ENCODE peak calls at places on chromosomes 7 and 10, in six cellular contexts. Z is psoas muscle, O is body of pancreas, N is transverse colon, C is H1, D is left ventricle myocardium inferior. B is an unnamed sample.
A peak's percentile ranks its signal among the peaks of the same experiment; 100 is the strongest.

GRCh38 chr7:5647816-5648215 is 133.6 kb downstream of the RNF216 start:
- DNase-seq in Z (no peak), O (no peak), N (no peak), C (no peak), D (no peak), B (no peak)

GRCh38 chr7:143384148-143384547 is 3.0 kb downstream of the ZYX start:
- DNase-seq in Z (no peak), O (no peak), N (no peak), C (no peak), D (no peak), B (no peak)

GRCh38 chr7:106757846-106758245 is 96.9 kb upstream of the CCDC71L start:
- DNase-seq in Z (peak; percentile 57), O (no peak), N (peak; percentile 38), C (no peak), D (peak; percentile 27), B (no peak)

GRCh38 chr7:41374150-41374848 is 328.6 kb downstream of the INHBA start:
- DNase-seq in Z (no peak), O (no peak), N (no peak), C (no peak), D (no peak), B (no peak)

GRCh38 chr10:25678220-25678619 is 255.8 kb upstream of the MYO3A start:
- DNase-seq in Z (no peak), O (no peak), N (no peak), C (no peak), D (no peak), B (no peak)

GRCh38 chr10:103711351-103711994 is 143.9 kb downstream of the SH3PXD2A start:
- DNase-seq in Z (peak; percentile 26), O (no peak), N (no peak), C (no peak), D (no peak), B (no peak)

GRCh38 chr7:1505731-1506550 is 1.8 kb upstream of the INTS1 start:
- DNase-seq in Z (no peak), O (peak; percentile 51), N (no peak), C (no peak), D (no peak), B (no peak)

GRCh38 chr7:64541438-64542359 is 21.2 kb downstream of the ZNF680 start:
- DNase-seq in Z (no peak), O (no peak), N (no peak), C (no peak), D (no peak), B (no peak)

GRCh38 chr7:10300557-10300956 is 673.1 kb upstream of the PHF14 start:
- DNase-seq in Z (no peak), O (no peak), N (no peak), C (no peak), D (no peak), B (no peak)

GRCh38 chr7:54778696-54779285 is 19.8 kb upstream of the SEC61G start:
- DNase-seq in Z (no peak), O (no peak), N (no peak), C (no peak), D (no peak), B (no peak)

GRCh38 chr10:105398202-105398601 is 757.1 kb downstream of the SORCS3 start:
- DNase-seq in Z (no peak), O (no peak), N (no peak), C (no peak), D (peak; percentile 25), B (no peak)

GRCh38 chr7:41027428-41028115 is 675.3 kb downstream of the INHBA start:
- DNase-seq in Z (no peak), O (no peak), N (no peak), C (no peak), D (no peak), B (no peak)

GRCh38 chr7:94396044-94396443 is 1.3 kb downstream of the COL1A2 start:
- DNase-seq in Z (no peak), O (no peak), N (no peak), C (no peak), D (no peak), B (no peak)

GRCh38 chr10:58642283-58642682 is 129.6 kb downstream of the BICC1 start:
- DNase-seq in Z (no peak), O (no peak), N (no peak), C (no peak), D (no peak), B (no peak)

GRCh38 chr10:11782793-11783557 is 40.2 kb upstream of the PROSER2 start:
- DNase-seq in Z (no peak), O (no peak), N (no peak), C (no peak), D (no peak), B (peak; percentile 42)

GRCh38 chr7:13240349-13240748 is 552.9 kb downstream of the ARL4A start:
- DNase-seq in Z (no peak), O (no peak), N (no peak), C (no peak), D (no peak), B (no peak)

GRCh38 chr10:6461961-6462360 is 118.1 kb downstream of the PRKCQ start:
- DNase-seq in Z (no peak), O (no peak), N (no peak), C (no peak), D (no peak), B (no peak)

GRCh38 chr10:129502448-129502847 is 35.4 kb downstream of the MGMT start:
- DNase-seq in Z (no peak), O (no peak), N (no peak), C (no peak), D (no peak), B (no peak)

GRCh38 chr10:96118604-96119450 is 11.3 kb upstream of the ZNF518A start:
- DNase-seq in Z (no peak), O (no peak), N (peak; percentile 33), C (no peak), D (no peak), B (peak; percentile 7)

GRCh38 chr10:34523017-34523767 is 291.9 kb downstream of the PARD3 start:
- DNase-seq in Z (no peak), O (no peak), N (no peak), C (no peak), D (no peak), B (no peak)

GRCh38 chr7:157928808-157929425 is 592.1 kb downstream of the DNAJB6 start:
- DNase-seq in Z (no peak), O (no peak), N (no peak), C (no peak), D (no peak), B (no peak)

DNA sequence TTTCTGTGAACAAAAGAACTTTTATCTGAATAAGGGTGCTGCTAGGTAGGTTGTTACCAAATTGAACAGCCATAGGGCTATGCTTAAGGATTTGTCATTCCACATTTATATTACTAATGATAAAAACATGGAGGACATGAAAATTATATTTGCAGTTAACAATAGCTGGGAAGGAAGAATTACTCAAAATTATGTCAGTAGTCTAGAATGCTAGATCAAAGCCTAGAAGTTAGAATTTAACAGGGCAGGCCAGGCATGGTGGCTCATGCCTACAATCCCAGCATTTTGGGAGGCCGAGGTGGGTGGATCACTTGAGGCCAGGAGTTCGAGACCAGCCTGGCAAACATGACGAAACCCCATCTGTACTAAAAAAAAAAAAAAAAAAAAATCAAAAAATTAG is 9.4 kb downstream of the STK17A start:
- DNase-seq in Z (no peak), O (no peak), N (no peak), C (no peak), D (no peak), B (no peak)
- H3K27ac ChIP-seq in Z (no peak overlapping the region), O (no peak overlapping the region), N (peak overlapping the region; percentile 74), C (no peak overlapping the region), D (no peak overlapping the region), B (no peak overlapping the region)

DNA sequence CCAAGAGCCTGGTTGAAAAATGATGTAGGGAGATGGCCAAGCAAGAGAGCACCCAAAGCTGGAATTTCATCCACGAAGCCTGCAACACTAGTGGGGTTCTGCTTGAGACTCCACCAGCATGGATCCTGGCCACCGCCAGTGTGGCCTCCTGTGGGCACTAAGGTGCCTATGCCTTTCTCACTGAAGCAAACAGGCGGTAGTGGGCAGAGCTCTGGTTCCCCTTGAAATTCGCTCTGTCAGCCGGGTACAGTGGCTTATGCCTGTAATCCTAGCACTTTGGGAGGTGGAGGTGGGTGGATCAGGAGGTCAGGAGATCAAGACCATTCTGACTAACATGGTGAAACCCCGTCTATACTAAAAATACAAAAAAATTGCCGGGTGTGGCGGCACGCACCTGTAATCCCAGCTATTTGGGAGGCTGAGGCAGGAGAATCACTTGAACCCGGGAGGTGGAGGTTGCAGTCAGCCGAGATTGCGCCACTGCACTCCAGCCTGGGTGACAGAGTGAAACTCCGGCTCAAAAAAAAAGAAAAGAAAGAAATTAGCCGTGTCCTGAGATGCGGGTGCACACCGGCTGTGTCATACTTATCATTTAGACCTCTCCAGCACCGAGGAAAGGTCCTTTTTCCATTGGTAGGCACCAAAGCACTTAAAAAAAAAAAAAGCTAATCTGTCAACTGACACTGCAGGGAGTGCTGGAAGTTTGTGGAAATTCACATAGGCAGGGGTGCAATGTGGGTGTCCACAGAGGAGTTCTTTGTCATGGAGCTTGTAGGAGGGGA is 28.3 kb downstream of the CCM2 start:
- DNase-seq in Z (no peak), O (no peak), N (no peak), C (no peak), D (no peak), B (no peak)
- H3K36me3 ChIP-seq in Z (peaks cover 21% of the 10 kb centered on the region), O (no peaks in the 10 kb centered on the region), N (no peaks in the 10 kb centered on the region), C (no peaks in the 10 kb centered on the region), D (peaks cover 9% of the 10 kb centered on the region), B (no peaks in the 10 kb centered on the region)

GRCh38 chr7:27159278-27160146 is 3.0 kb upstream of the HOXA7 start:
- DNase-seq in Z (peak; percentile 26), O (peak; percentile 9), N (peak; percentile 19), C (no peak), D (peak; percentile 7), B (no peak)

GRCh38 chr7:27157717-27158431 is 1.4 kb upstream of the HOXA7 start:
- DNase-seq in Z (peak; percentile 49), O (peak; percentile 8), N (peak; percentile 65), C (no peak), D (no peak), B (no peak)

GRCh38 chr7:27156901-27157716 is 634 bp upstream of the HOXA7 start:
- DNase-seq in Z (peak; percentile 56), O (peak; percentile 10), N (peak; percentile 22), C (no peak), D (no peak), B (no peak)

GRCh38 chr7:27160147-27160545 is 3.7 kb upstream of the HOXA7 start:
- DNase-seq in Z (peak; percentile 71), O (no peak), N (peak; percentile 37), C (no peak), D (peak; percentile 14), B (no peak)

GRCh38 chr7:27158436-27159277 is 2.2 kb upstream of the HOXA7 start:
- DNase-seq in Z (peak; percentile 52), O (peak; percentile 9), N (peak; percentile 33), C (no peak), D (no peak), B (no peak)
- H3K4me3 ChIP-seq in Z (no peak overlapping the region), O (no peak overlapping the region), N (peak overlapping the region; percentile 58), C (no peak overlapping the region), D (no peak overlapping the region), B (no peak overlapping the region)

DNA sequence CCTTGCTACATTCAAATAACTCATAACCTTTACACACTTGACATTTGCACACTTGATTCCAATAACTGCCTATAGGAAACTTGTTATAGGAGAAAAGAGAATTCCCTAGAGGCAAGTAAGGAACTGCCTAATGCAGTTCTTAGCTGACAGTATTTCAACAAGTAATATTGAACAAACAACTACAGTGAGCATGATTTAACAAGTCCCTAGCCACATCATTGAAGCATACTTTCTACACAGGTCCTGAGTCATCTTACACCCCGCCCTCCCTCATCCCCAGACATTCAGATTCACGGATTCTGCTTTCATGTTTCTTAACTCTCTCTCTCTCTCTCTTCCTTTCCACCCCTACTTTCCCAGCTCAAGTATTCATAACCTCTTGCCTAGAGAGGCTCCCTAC is 153.5 kb downstream of the LSM5 start:
- DNase-seq in Z (no peak), O (no peak), N (no peak), C (no peak), D (no peak), B (no peak)
- H3K27ac ChIP-seq in Z (no peak overlapping the region), O (no peak overlapping the region), N (no peak overlapping the region), C (no peak overlapping the region), D (peak overlapping the region; percentile 57), B (no peak overlapping the region)

B was measured in small intestine.